ENCODE peak calls at places on chromosomes 3 and 15, in six cellular contexts. A is heart left ventricle, S is right lobe of liver, W is uterus, P is transverse colon, L is IMR-90. C is an unnamed sample.

GRCh38 chr3:181330821-181331563 is 341.5 kb upstream of the DNAJC19 start:
- DNase-seq in A (no peak), S (no peak), W (no peak), P (no peak), L (no peak), C (no peak)

GRCh38 chr15:54481819-54482218 is 503.6 kb downstream of the UNC13C start:
- DNase-seq in A (no peak), S (no peak), W (no peak), P (no peak), L (no peak), C (no peak)

GRCh38 chr3:105483476-105483875 is 116.8 kb downstream of the ALCAM start:
- DNase-seq in A (no peak), S (no peak), W (no peak), P (no peak), L (peak), C (no peak)

GRCh38 chr3:58404396-58404795 is 29.2 kb downstream of the PDHB start:
- DNase-seq in A (no peak), S (no peak), W (no peak), P (no peak), L (peak), C (no peak)

GRCh38 chr15:71748327-71748726 is 62.0 kb upstream of the NR2E3 start:
- DNase-seq in A (no peak), S (no peak), W (no peak), P (no peak), L (peak), C (peak)

GRCh38 chr3:72891053-72891855 is 3.4 kb downstream of the GXYLT2 start:
- DNase-seq in A (peak), S (no peak), W (peak), P (peak), L (peak), C (peak)

GRCh38 chr15:58923284-58923683 is 10.2 kb downstream of the SLTM start:
- DNase-seq in A (no peak), S (no peak), W (no peak), P (no peak), L (no peak), C (no peak)

GRCh38 chr15:35127717-35128116 is 42.6 kb upstream of the NANOGP8 start:
- DNase-seq in A (no peak), S (no peak), W (no peak), P (no peak), L (no peak), C (no peak)

GRCh38 chr3:192835818-192836468 is 81.7 kb downstream of the MB21D2 start:
- DNase-seq in A (peak), S (no peak), W (peak), P (peak), L (peak), C (no peak)

GRCh38 chr3:70973558-70973957 is 610.0 kb downstream of the FOXP1 start:
- DNase-seq in A (no peak), S (no peak), W (no peak), P (no peak), L (peak), C (no peak)

GRCh38 chr15:90836296-90836871 is 32.0 kb upstream of the FURIN start:
- DNase-seq in A (peak), S (no peak), W (no peak), P (no peak), L (peak), C (no peak)

GRCh38 chr3:155007729-155008128 is 72.4 kb upstream of the MME start:
- DNase-seq in A (no peak), S (no peak), W (no peak), P (no peak), L (no peak), C (no peak)

GRCh38 chr3:145983101-145983500 is 177.9 kb downstream of the PLOD2 start:
- DNase-seq in A (no peak), S (no peak), W (no peak), P (no peak), L (no peak), C (no peak)

GRCh38 chr3:197327701-197328100 is 29.3 kb upstream of the DLG1 start:
- DNase-seq in A (peak), S (no peak), W (no peak), P (no peak), L (peak), C (no peak)

GRCh38 chr15:88842156-88842555 is 38.9 kb downstream of the ACAN start:
- DNase-seq in A (no peak), S (no peak), W (no peak), P (no peak), L (no peak), C (no peak)

GRCh38 chr15:78875107-78875914 is 2.6 kb downstream of the MORF4L1 start:
- DNase-seq in A (no peak), S (no peak), W (no peak), P (no peak), L (peak), C (no peak)

GRCh38 chr15:78873796-78874761 is 1.4 kb downstream of the MORF4L1 start:
- DNase-seq in A (peak), S (peak), W (peak), P (peak), L (peak), C (no peak)

GRCh38 chr15:78872155-78872971 is at the start of gene MORF4L1:
- DNase-seq in A (peak), S (peak), W (peak), P (peak), L (peak), C (peak)

GRCh38 chr15:78868366-78868765 is 4.3 kb upstream of the MORF4L1 start:
- DNase-seq in A (no peak), S (no peak), W (no peak), P (no peak), L (no peak), C (no peak)

GRCh38 chr15:78872972-78873795 is 494 bp downstream of the MORF4L1 start:
- DNase-seq in A (peak), S (peak), W (peak), P (peak), L (peak), C (peak)
- TF ChIP-seq POLR2A in A (peak), S (peak), W (no peak), P (peak), L (peak), C (peak)

GRCh38 chr3:47381317-47382157 is 716 bp downstream of the PTPN23 start:
- DNase-seq in A (peak), S (peak), W (peak), P (peak), L (peak), C (peak)
- TF ChIP-seq POLR2A in A (no peak), S (peak), W (no peak), P (no peak), L (peak), C (peak)

GRCh38 chr3:50260942-50261441 is 8.0 kb upstream of the SEMA3B start:
- DNase-seq in A (peak), S (no peak), W (no peak), P (no peak), L (no peak), C (no peak)

GRCh38 chr3:50258979-50259378 is 10.0 kb upstream of the SEMA3B start:
- DNase-seq in A (peak), S (no peak), W (no peak), P (no peak), L (no peak), C (no peak)

GRCh38 chr3:50259432-50260026 is 9.4 kb upstream of the SEMA3B start:
- DNase-seq in A (peak), S (no peak), W (no peak), P (no peak), L (no peak), C (no peak)

GRCh38 chr3:50261505-50261904 is 7.4 kb upstream of the SEMA3B start:
- DNase-seq in A (peak), S (no peak), W (no peak), P (no peak), L (no peak), C (no peak)

DNA sequence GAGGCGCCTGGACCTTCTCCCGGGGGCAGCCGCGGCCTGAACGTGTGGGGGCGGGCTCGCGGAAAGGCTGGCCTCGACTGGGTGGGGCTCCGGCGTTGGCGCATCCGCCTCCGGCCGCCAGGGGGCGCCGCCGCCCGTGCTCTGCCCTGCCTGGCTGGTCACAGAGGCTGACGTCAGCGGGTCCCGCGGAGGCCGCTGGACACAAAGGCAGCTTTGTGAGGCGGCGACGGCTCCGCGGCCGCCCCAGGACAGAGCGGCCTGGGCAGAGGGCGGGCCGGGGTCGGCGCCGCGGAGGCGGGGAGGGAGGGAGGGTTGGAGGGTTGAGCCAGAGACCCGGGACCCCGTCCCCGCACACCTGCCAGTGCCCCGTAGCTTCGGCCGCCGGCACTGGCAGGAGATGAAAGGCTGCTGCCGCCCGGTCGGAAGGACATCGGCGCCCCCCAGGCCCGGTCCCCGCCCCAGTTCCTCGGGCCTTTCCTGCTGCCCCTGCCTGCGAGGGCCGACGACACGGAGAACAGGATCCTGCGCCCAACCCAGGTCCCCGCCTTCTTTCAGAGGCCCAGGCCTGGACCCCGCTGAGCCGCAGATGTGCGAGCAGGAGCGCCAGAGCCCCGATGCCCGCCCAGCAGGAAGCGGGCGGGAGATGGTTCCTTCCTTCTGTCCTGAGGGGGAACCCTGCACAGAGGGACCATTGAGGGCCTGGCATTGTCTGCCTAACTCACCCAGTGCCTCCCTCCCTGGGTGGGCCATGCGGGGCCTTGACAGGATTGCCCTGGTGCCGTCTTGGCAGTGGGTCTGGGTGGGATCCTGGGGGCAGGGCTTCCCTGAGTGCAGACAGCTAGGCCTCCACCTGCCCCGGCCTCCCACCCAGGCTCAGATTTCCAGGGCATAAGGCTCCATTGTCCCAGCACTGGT is 8.7 kb upstream of the SEMA3B start:
- DNase-seq in A (peak), S (peak), W (peak), P (peak), L (peak), C (peak)
- TF ChIP-seq POLR2A in A (peak), S (peak), W (peak), P (peak), L (peak), C (no peak)

GRCh38 chr3:138915503-138916498 is 31.1 kb downstream of the FOXL2 start:
- DNase-seq in A (peak), S (peak), W (peak), P (peak), L (peak), C (peak)
- TF ChIP-seq POLR2A in A (peak), S (peak), W (no peak), P (peak), L (no peak), C (peak)

DNA sequence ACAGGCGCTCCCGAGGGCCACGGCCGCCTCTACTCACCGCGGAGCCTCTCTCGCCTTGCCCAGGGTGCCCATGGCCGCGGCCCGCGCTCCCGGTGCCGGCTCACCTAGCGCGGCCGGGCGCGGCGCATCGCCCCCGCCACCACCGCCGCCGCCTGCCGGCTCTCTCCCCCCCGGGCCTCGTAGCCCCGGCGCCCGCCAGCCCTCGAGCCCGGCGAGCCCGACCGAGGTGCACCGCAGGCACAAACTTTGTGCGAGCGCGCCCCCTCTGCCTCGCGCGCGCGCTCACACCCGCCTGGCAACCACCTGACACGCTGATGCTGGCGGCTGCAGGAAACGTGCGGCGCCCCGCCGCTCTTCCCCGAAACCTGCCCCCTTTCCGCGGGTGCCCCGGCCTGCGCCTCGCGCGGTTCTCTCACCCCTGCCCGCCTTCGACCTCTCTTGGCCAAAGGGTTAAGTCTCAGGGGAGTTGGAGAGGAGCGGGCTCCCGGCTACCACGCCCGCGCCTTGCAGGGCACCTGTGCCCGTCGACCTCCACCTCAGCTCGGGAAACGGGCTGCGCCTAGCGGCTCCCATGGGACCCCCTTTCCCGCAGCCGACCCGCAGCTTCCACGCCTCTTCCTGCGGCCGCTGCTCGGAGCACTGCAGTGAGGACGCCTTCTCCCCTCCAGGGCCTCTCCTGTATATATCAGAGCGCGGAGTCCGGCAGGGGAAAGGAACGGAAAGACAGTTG is at the start of gene RASGRP1:
- DNase-seq in A (peak), S (peak), W (peak), P (peak), L (peak), C (no peak)
- TF ChIP-seq POLR2A in A (no peak), S (peak), W (no peak), P (no peak), L (no peak), C (no peak)

GRCh38 chr3:142151240-142151639 is 1.9 kb upstream of the TFDP2 start:
- DNase-seq in A (no peak), S (no peak), W (no peak), P (no peak), L (no peak), C (no peak)

GRCh38 chr3:142151828-142152227 is 2.5 kb upstream of the TFDP2 start:
- DNase-seq in A (no peak), S (no peak), W (no peak), P (no peak), L (no peak), C (no peak)

GRCh38 chr3:142152349-142152748 is 3.0 kb upstream of the TFDP2 start:
- DNase-seq in A (no peak), S (no peak), W (no peak), P (no peak), L (no peak), C (no peak)

GRCh38 chr3:142150271-142150670 is 927 bp upstream of the TFDP2 start:
- DNase-seq in A (no peak), S (no peak), W (no peak), P (no peak), L (no peak), C (no peak)

DNA sequence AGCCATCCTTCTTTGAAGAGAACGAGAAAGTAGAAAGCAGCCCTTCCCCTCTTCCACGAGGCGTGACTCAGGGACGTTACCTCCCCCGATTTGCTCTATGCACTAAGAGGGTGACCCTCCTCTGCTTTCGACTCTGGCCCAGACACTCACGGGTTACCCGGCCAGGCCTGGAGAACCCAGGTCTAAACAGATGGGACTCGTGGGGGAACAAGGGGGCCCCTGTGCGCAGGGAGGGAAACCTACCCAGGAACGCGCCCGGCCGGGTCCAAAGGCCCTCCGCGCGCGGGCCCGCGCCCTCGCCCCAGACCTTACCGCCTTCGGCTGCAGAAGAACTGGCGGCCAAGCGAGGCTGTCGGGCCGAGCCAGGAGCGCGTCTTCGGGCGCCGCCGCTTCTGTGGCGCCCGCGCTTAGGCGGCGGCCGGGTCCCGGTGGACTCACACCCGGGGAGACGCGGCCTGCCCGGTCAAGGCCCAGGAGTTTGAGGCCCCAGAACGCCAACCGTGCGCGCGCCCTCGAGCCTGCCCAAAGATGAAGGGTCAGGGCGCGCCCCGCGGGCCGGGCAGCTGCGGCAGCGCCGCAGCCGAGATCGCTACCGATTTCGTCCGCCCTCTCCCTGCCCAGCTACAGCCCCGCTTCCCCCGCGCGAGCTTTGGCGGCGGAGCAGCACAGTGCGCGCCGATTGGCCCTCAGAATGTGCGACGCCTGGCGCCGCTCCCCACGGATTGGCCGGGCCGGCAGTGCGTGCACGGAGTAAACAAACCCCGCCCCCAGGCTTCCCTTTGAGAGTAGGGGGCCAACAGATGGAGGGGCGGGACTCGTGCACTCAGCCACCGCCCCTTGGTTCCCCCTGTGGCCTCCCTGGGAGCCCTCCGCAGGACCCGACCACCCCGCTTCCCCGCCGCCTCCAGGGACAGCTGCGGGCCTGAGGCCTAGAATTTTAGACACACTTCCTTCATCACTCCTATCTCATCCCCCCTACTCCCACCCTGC is at the start of gene TFDP2:
- DNase-seq in A (peak), S (peak), W (peak), P (peak), L (peak), C (peak)
- TF ChIP-seq POLR2A in A (peak), S (peak), W (peak), P (peak), L (peak), C (peak)

GRCh38 chr3:183880121-183880520 is 4.6 kb downstream of the PARL start:
- DNase-seq in A (no peak), S (no peak), W (no peak), P (no peak), L (no peak), C (no peak)

GRCh38 chr3:183883291-183884096 is 1.2 kb downstream of the PARL start:
- DNase-seq in A (no peak), S (no peak), W (no peak), P (no peak), L (no peak), C (no peak)

GRCh38 chr3:183885766-183886165 is 1.1 kb upstream of the PARL start:
- DNase-seq in A (no peak), S (no peak), W (no peak), P (no peak), L (no peak), C (no peak)

GRCh38 chr3:183884097-183884436 is 613 bp downstream of the PARL start:
- DNase-seq in A (no peak), S (no peak), W (no peak), P (no peak), L (no peak), C (no peak)

GRCh38 chr3:183884437-183885296 is at the start of gene PARL:
- DNase-seq in A (peak), S (peak), W (peak), P (peak), L (peak), C (peak)
- TF ChIP-seq POLR2A in A (peak), S (peak), W (peak), P (peak), L (no peak), C (peak)

GRCh38 chr3:101521251-101521701 is 8.3 kb upstream of the SENP7 start:
- DNase-seq in A (no peak), S (no peak), W (no peak), P (no peak), L (no peak), C (no peak)
- TF ChIP-seq POLR2A in A (no peak), S (no peak), W (no peak), P (no peak), L (no peak), C (no peak)

C was measured in H54.